ENCODE peak calls at places on chromosomes 4 and X, in seven cellular contexts. L is CD8-positive, alpha-beta memory T cell; X is IMR-90; S is glutamatergic neuron; C is activated naive CD4-positive, alpha-beta T cell treated with Interleukin-2 at 50 U/mL for 16 hours; T is memory B cell; N is stimulated activated naive CD8-positive, alpha-beta T cell treated with anti-CD3 and anti-CD28 coated beads, Interleukin-15, Interleukin-2, amounts not matched to agents 100 U/mL and 50 U/mL, for 24 hours. M is an unnamed sample.

GRCh38 chrX:133269168-133269567 is 51.0 kb upstream of the TFDP3 start:
- DNase-seq in L (no peak), X (no peak), S (no peak), C (no peak), T (no peak), N (no peak), M (no peak)

GRCh38 chr4:150265806-150266205 is 187.6 kb downstream of the DCLK2 start:
- DNase-seq in L (no peak), X (no peak), S (no peak), C (no peak), T (no peak), N (no peak), M (no peak)

GRCh38 chr4:6565691-6566431 is 9.1 kb upstream of the MAN2B2 start:
- DNase-seq in L (no peak), X (no peak), S (no peak), C (no peak), T (no peak), N (no peak), M (no peak)

GRCh38 chr4:39825741-39826231 is 127.8 kb downstream of the UBE2K start:
- DNase-seq in L (no peak), X (peak; percentile 71), S (no peak), C (no peak), T (no peak), N (no peak), M (no peak)

GRCh38 chrX:71616672-71617529 is 1.4 kb downstream of the CXCR3 start:
- DNase-seq in L (peak; percentile 38), X (no peak), S (no peak), C (peak; percentile 28), T (no peak), N (peak; percentile 48), M (no peak)

GRCh38 chr4:35228318-35228717 is 1016.0 kb downstream of the ARAP2 start:
- DNase-seq in L (no peak), X (no peak), S (no peak), C (no peak), T (no peak), N (no peak), M (no peak)

GRCh38 chr4:118313098-118313497 is 39.7 kb downstream of the PRSS12 start:
- DNase-seq in L (no peak), X (peak; percentile 49), S (peak; percentile 81), C (no peak), T (no peak), N (no peak), M (no peak)

GRCh38 chr4:151415978-151416377 is 7.0 kb downstream of the FHIP1A start:
- DNase-seq in L (no peak), X (peak; percentile 50), S (no peak), C (no peak), T (no peak), N (no peak), M (no peak)

GRCh38 chrX:32744906-32745305 is 466.4 kb downstream of the DMD start:
- DNase-seq in L (no peak), X (no peak), S (no peak), C (no peak), T (no peak), N (no peak), M (no peak)

GRCh38 chr4:2714071-2714770 is 41.9 kb downstream of the TNIP2 start:
- DNase-seq in L (peak; percentile 50), X (peak; percentile 71), S (peak; percentile 30), C (peak; percentile 33), T (no peak), N (peak; percentile 31), M (no peak)

M was measured in GM18507.